ENCODE peak calls at places on chromosome 19, in five cellular contexts. X is kidney tubule cell, C is fibroblast of the conjunctiva, O is GM13976, F is neuronal stem cell. N is an unnamed sample.

GRCh38 chr19:34299576-34299975 is 45.2 kb downstream of the GARRE1 start:
- DNase-seq in X (no peak), F (no peak), O (no peak), C (no peak), N (no peak)

GRCh38 chr19:17026041-17026658 is 460 bp downstream of the CPAMD8 start:
- DNase-seq in C (no peak), X (no peak), F (no peak), O (no peak), N (no peak)

GRCh38 chr19:53503126-53503525 is 34.8 kb upstream of the ZNF331 start:
- DNase-seq in F (no peak), X (no peak), C (no peak), O (no peak), N (no peak)

GRCh38 chr19:54817670-54818536 is 1.6 kb downstream of the KIR3DL1 start:
- DNase-seq in O (no peak), F (no peak), C (no peak), X (no peak), N (no peak)

GRCh38 chr19:33063356-33064116 is 1.2 kb downstream of the RHPN2 start:
- DNase-seq in F (peak; percentile 12), X (peak; percentile 56), C (no peak), O (peak; percentile 57), N (no peak)

GRCh38 chr19:14383898-14384669 is 2.8 kb downstream of the ADGRE5 start:
- DNase-seq in C (no peak), F (no peak), X (peak; percentile 35), O (peak; percentile 76), N (no peak)

GRCh38 chr19:33393286-33394005 is 19.9 kb downstream of the CEBPG start:
- DNase-seq in O (no peak), C (no peak), X (no peak), F (no peak), N (no peak)

GRCh38 chr19:16628984-16629691 is 1.1 kb upstream of the MED26 start:
- DNase-seq in X (no peak), C (peak; percentile 63), O (no peak), F (no peak), N (no peak)

GRCh38 chr19:35279985-35280821 is 2.1 kb upstream of the HAMP start:
- DNase-seq in X (no peak), C (no peak), F (no peak), O (no peak), N (no peak)

GRCh38 chr19:14006766-14007562 is 844 bp upstream of the RFX1 start:
- DNase-seq in F (no peak), O (no peak), X (no peak), C (no peak), N (peak; percentile 96)

GRCh38 chr19:54662730-54663129 is at the start of gene LILRB4:
- DNase-seq in O (peak; percentile 73), X (no peak), C (no peak), F (no peak), N (no peak)

GRCh38 chr19:1438933-1439358 is 750 bp downstream of the RPS15 start:
- DNase-seq in X (no peak), C (no peak), O (no peak), F (no peak), N (no peak)

GRCh38 chr19:12736854-12737665 is at the start of gene GET3:
- DNase-seq in F (peak; percentile 99), C (peak; percentile 100), X (peak; percentile 100), O (peak; percentile 92), N (peak; percentile 96)

GRCh38 chr19:40530091-40530901 is 46.4 kb upstream of the SHKBP1 start:
- DNase-seq in X (no peak), F (peak; percentile 72), O (peak; percentile 62), C (no peak), N (no peak)

GRCh38 chr19:1235625-1236538 is 1.9 kb downstream of the CBARP start:
- DNase-seq in X (peak; percentile 50), O (no peak), F (no peak), C (no peak), N (no peak)

GRCh38 chr19:12918253-12918652 is 840 bp downstream of the SYCE2 start:
- DNase-seq in X (no peak), C (no peak), F (no peak), O (no peak), N (no peak)

GRCh38 chr19:28977826-28978225 is 235.1 kb downstream of the UQCRFS1 start:
- DNase-seq in O (no peak), F (no peak), C (no peak), X (no peak), N (no peak)

GRCh38 chr19:29918891-29919290 is 23.1 kb upstream of the URI1 start:
- DNase-seq in X (no peak), F (no peak), C (no peak), O (no peak), N (no peak)